ENCODE peak calls at places on chromosomes 16 and 17, in six cellular contexts. X is esophagus squamous epithelium; T is heart left ventricle; K is Panc1; N is CD8-positive, alpha-beta T cell; F is adrenal gland. V is an unnamed sample.
A peak's percentile ranks its signal among the peaks of the same experiment; 100 is the strongest.

GRCh38 chr17:33508215-33508614 is 215.1 kb upstream of the ASIC2 start:
- DNase-seq in T (no peak), X (no peak), K (no peak), N (no peak), F (no peak), V (no peak)

GRCh38 chr17:19318611-19319010 is 43.9 kb downstream of the B9D1 start:
- DNase-seq in F (no peak), K (no peak), X (no peak), T (no peak), N (no peak), V (no peak)

GRCh38 chr16:17339764-17340541 is 130.8 kb downstream of the XYLT1 start:
- DNase-seq in N (no peak), T (no peak), K (no peak), X (no peak), F (no peak), V (peak; percentile 33)

GRCh38 chr17:3879591-3880417 is 13.0 kb downstream of the CAMKK1 start:
- DNase-seq in F (no peak), T (no peak), X (no peak), K (no peak), N (no peak), V (no peak)

GRCh38 chr17:78836420-78837021 is 4.1 kb downstream of the USP36 start:
- DNase-seq in F (no peak), T (no peak), K (no peak), X (no peak), N (no peak), V (no peak)

GRCh38 chr17:40490982-40491381 is 10.4 kb downstream of the TNS4 start:
- DNase-seq in K (no peak), X (no peak), T (no peak), N (no peak), F (no peak), V (no peak)

GRCh38 chr16:70252355-70252988 is 732 bp upstream of the EXOSC6 start:
- DNase-seq in X (no peak), T (no peak), N (no peak), F (no peak), K (no peak), V (no peak)

GRCh38 chr16:31508706-31509523 is 724 bp upstream of the RUSF1 start:
- DNase-seq in N (no peak), T (no peak), X (no peak), F (no peak), K (no peak), V (peak; percentile 22)

GRCh38 chr16:56640076-56640475 is 1.6 kb downstream of the MT1A start:
- DNase-seq in K (no peak), F (no peak), T (no peak), X (no peak), N (no peak), V (no peak)

GRCh38 chr16:79915264-79916160 is 315.0 kb upstream of the MAF start:
- DNase-seq in F (no peak), X (no peak), T (no peak), N (no peak), K (no peak), V (no peak)
- TF ChIP-seq CTCF in F (no peak), X (no peak), T (no peak), N (no peak), K (no peak), V (no peak)

GRCh38 chr17:44184212-44184810 is 2.5 kb upstream of the TMUB2 start:
- DNase-seq in N (no peak), F (no peak), K (no peak), X (no peak), T (no peak), V (no peak)
- H3K27ac ChIP-seq in N (no peak overlapping the region), F (no peak overlapping the region), K (no peak overlapping the region), X (no peak overlapping the region), T (no peak overlapping the region), V (no peak overlapping the region)

GRCh38 chr16:86610779-86611516 is 32.6 kb downstream of the FOXL1 start:
- DNase-seq in N (no peak), F (no peak), T (no peak), K (no peak), X (no peak), V (no peak)

GRCh38 chr16:86611517-86611840 is 33.1 kb downstream of the FOXL1 start:
- DNase-seq in K (no peak), N (no peak), F (peak; percentile 50), X (no peak), T (peak; percentile 71), V (no peak)

GRCh38 chr16:86608301-86608747 is 30.0 kb downstream of the FOXL1 start:
- DNase-seq in X (no peak), F (no peak), K (no peak), T (no peak), N (no peak), V (no peak)

GRCh38 chr16:86609115-86609514 is 30.8 kb downstream of the FOXL1 start:
- DNase-seq in K (no peak), F (no peak), T (no peak), X (no peak), N (no peak), V (no peak)

GRCh38 chr16:86609661-86610060 is 31.3 kb downstream of the FOXL1 start:
- DNase-seq in X (no peak), N (no peak), T (no peak), K (no peak), F (no peak), V (no peak)
- H3K4me1 ChIP-seq in X (peaks cover 4% of the 10 kb centered on the region), N (no peaks in the 10 kb centered on the region), T (peaks cover 26% of the 10 kb centered on the region), K (no peaks in the 10 kb centered on the region), F (no peaks in the 10 kb centered on the region), V (no peaks in the 10 kb centered on the region)

DNA sequence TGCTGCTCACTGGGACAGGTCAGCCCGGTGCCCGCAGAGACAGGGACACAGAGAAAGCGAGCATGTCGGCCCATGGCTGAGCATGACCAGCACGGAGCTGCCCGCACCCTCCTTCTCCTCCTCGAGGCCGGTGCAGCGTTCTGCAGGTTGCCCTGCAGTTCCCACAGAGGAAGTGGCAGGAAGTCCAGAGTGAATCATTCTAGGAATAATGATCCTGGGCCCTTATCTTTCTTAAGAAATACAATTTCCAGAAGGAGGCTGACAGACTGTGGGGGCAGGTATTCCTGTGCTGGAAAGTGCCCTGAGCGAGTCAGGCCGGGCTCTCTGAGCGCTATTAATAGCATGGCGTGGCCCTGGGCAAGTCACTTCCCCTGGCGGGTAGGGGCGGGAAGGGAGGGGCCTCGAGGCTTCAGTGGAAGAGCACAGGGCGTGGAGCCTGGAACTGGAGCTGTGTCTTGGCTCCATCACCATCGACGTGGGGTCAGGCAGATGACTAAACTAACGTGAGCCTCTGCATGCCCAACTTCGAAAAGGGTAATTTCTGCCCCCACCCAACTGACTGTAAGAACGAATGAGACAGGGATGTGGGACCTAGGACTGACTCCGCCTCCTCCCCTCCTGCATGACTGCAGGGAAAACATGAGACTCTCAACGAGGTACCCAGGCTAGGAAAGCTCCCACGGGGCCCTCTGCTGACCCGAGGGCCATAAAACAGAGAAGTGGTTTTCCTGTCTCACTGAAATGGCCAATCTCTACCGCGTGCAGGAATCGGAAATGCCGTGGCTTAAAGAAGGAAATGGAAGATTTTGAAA is 9.8 kb downstream of the TMEM204 start:
- DNase-seq in T (peak; percentile 83), F (peak; percentile 70), X (no peak), N (peak; percentile 42), K (no peak), V (peak; percentile 83)
- TF ChIP-seq CTCF in T (peak; percentile 18), F (no peak), X (no peak), N (no peak), K (no peak), V (peak; percentile 39)

GRCh38 chr17:50347894-50348291 is 2.0 kb downstream of the XYLT2 start:
- DNase-seq in N (no peak), X (no peak), K (no peak), F (no peak), T (no peak), V (no peak)

GRCh38 chr17:50348522-50349240 is 2.8 kb downstream of the XYLT2 start:
- DNase-seq in X (no peak), F (peak; percentile 21), T (no peak), K (no peak), N (no peak), V (no peak)

GRCh38 chr17:50345443-50346312 is at the start of gene XYLT2:
- DNase-seq in N (peak; percentile 93), K (no peak), F (peak; percentile 82), T (peak; percentile 92), X (no peak), V (no peak)

GRCh38 chr17:50346313-50347086 is 574 bp downstream of the XYLT2 start:
- DNase-seq in X (no peak), N (no peak), K (no peak), F (peak; percentile 49), T (peak; percentile 51), V (no peak)

DNA sequence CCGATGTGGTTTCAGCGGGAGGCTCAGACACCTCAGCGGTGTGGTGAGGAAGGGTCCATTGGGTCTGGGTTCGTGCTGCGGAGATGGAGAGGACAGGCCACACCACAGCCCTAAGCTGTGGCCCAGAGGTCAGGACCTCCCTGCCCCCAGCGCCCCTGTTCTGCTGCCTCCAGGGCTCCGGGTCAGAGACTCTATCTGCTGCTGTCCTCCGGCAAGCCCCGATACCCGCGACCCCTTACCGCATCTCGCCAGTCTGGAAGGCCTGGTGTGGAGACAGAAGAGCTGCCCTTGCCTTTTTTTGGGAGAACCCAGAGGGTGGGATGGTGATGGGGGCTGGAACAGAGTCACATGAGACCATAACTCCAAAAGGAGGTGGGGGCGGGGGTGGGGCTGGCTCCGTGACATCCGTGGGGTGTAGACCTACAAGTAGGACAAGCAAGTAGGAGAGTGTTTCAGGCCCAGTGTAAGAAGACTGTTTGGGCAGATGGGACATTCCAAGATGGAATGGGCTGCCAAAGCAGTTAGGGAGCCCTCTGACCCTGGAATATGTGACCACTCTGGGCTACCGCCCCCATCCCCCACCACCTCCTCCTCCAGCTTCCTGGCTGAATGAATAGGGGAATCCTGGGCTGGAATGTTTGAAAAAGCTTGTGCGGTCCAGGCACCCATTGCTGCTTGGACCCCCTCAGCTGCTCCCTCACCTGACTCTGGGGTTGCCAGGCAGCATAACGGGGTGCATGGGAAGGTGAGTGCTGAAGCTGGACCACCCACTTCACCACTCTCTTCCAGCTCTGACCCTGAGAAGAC is 1.4 kb downstream of the XYLT2 start:
- DNase-seq in K (no peak), N (no peak), T (no peak), X (no peak), F (no peak), V (no peak)
- H3K27ac ChIP-seq in K (peak overlapping the region; percentile 73), N (peak overlapping the region; percentile 77), T (no peak overlapping the region), X (peak overlapping the region; percentile 81), F (no peak overlapping the region), V (no peak overlapping the region)

DNA sequence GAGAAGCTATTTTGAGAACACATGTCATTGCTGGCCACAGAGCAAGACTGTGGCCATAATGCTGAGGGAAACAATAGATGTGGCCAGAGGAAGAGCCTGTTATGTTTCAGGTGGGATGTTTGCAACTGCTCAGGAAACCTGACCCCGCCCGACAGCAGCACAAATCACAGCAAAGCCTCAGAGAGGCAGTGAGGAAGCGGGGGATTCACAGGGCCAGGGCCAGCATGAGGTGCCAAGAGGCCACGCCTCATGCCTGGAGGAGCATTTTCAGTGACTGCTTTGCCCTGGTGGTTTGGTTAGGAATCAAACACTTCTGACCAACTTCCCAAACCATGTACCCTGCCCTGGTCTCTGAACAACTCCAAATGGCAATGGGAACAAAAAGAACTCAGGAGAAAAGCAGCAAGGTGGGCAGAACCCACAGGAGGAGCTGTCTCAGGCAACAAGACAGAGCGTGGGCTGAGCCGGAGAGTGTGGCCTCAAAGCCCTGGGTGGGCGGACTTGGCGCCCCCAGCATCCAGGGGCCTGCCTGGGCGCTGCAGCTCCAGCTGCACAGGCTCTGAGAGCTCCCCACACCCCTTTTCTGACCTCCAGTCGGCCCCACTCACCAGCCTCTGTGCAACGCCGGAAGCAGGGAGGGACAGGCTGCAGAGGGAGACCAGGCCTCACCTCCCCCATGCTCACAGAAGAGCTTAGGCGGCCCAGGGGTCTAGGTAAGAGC is 20.6 kb downstream of the HIC1 start:
- DNase-seq in X (no peak), K (no peak), F (no peak), N (no peak), T (peak; percentile 71), V (no peak)
- H3K4me1 ChIP-seq in X (peaks cover 56% of the 10 kb centered on the region), K (no peaks in the 10 kb centered on the region), F (no peaks in the 10 kb centered on the region), N (peaks cover 4% of the 10 kb centered on the region), T (peaks cover 68% of the 10 kb centered on the region), V (peaks cover 7% of the 10 kb centered on the region)